ENCODE peak calls at places on chromosomes 7 and 10, in five cellular contexts. One of them, this sample, is unnamed.

GRCh38 chr10:84820121-84820520 is 491.7 kb downstream of the CCSER2 start:
- DNase-seq in PC-3: peak
- DNase-seq in effector memory CD4-positive, alpha-beta T cell: no peak
- DNase-seq in aorta: no peak
- DNase-seq in psoas muscle: no peak
- DNase-seq in this sample: no peak

GRCh38 chr10:127155221-127155620 is 41.2 kb downstream of the INSYN2A start:
- DNase-seq in PC-3: no peak
- DNase-seq in effector memory CD4-positive, alpha-beta T cell: no peak
- DNase-seq in aorta: no peak
- DNase-seq in psoas muscle: no peak
- DNase-seq in this sample: no peak

GRCh38 chr10:58300676-58301075 is 31.7 kb downstream of the CISD1 start:
- DNase-seq in PC-3: no peak
- DNase-seq in effector memory CD4-positive, alpha-beta T cell: no peak
- DNase-seq in aorta: no peak
- DNase-seq in psoas muscle: no peak
- DNase-seq in this sample: no peak

GRCh38 chr7:28037220-28038010 is 143.2 kb downstream of the JAZF1 start:
- DNase-seq in PC-3: peak
- DNase-seq in effector memory CD4-positive, alpha-beta T cell: no peak
- DNase-seq in aorta: no peak
- DNase-seq in psoas muscle: no peak
- DNase-seq in this sample: no peak

GRCh38 chr7:7265057-7265456 is 82.7 kb downstream of the C1GALT1 start:
- DNase-seq in PC-3: no peak
- DNase-seq in effector memory CD4-positive, alpha-beta T cell: no peak
- DNase-seq in aorta: no peak
- DNase-seq in psoas muscle: no peak
- DNase-seq in this sample: no peak

GRCh38 chr10:87092356-87092860 is 2.2 kb downstream of the GLUD1 start:
- DNase-seq in PC-3: peak
- DNase-seq in effector memory CD4-positive, alpha-beta T cell: no peak
- DNase-seq in aorta: no peak
- DNase-seq in psoas muscle: no peak
- DNase-seq in this sample: no peak

GRCh38 chr10:124656113-124656490 is 88.1 kb downstream of the FAM53B start:
- DNase-seq in PC-3: no peak
- DNase-seq in effector memory CD4-positive, alpha-beta T cell: no peak
- DNase-seq in aorta: no peak
- DNase-seq in psoas muscle: no peak
- DNase-seq in this sample: peak

GRCh38 chr7:116271980-116272886 is 61.9 kb downstream of the TES start:
- DNase-seq in PC-3: peak
- DNase-seq in effector memory CD4-positive, alpha-beta T cell: no peak
- DNase-seq in aorta: no peak
- DNase-seq in psoas muscle: peak
- DNase-seq in this sample: no peak

GRCh38 chr7:68865351-68865885 is 732.9 kb upstream of the AUTS2 start:
- DNase-seq in PC-3: no peak
- DNase-seq in effector memory CD4-positive, alpha-beta T cell: no peak
- DNase-seq in aorta: no peak
- DNase-seq in psoas muscle: no peak
- DNase-seq in this sample: no peak

GRCh38 chr7:97798036-97799019 is 66.4 kb downstream of the TAC1 start:
- DNase-seq in PC-3: no peak
- DNase-seq in effector memory CD4-positive, alpha-beta T cell: no peak
- DNase-seq in aorta: no peak
- DNase-seq in psoas muscle: no peak
- DNase-seq in this sample: no peak

GRCh38 chr10:111481271-111482073 is 404.6 kb downstream of the ADRA2A start:
- DNase-seq in PC-3: no peak
- DNase-seq in effector memory CD4-positive, alpha-beta T cell: no peak
- DNase-seq in aorta: no peak
- DNase-seq in psoas muscle: no peak
- DNase-seq in this sample: no peak

GRCh38 chr7:5514440-5515035 is 90.9 kb upstream of the TNRC18 start:
- DNase-seq in PC-3: peak
- DNase-seq in effector memory CD4-positive, alpha-beta T cell: no peak
- DNase-seq in aorta: no peak
- DNase-seq in psoas muscle: no peak
- DNase-seq in this sample: peak

GRCh38 chr7:108132551-108133265 is 2.5 kb upstream of the LAMB4 start:
- DNase-seq in PC-3: no peak
- DNase-seq in effector memory CD4-positive, alpha-beta T cell: no peak
- DNase-seq in aorta: no peak
- DNase-seq in psoas muscle: no peak
- DNase-seq in this sample: no peak

GRCh38 chr7:13036256-13036765 is 348.9 kb downstream of the ARL4A start:
- DNase-seq in PC-3: peak
- DNase-seq in effector memory CD4-positive, alpha-beta T cell: no peak
- DNase-seq in aorta: no peak
- DNase-seq in psoas muscle: no peak
- DNase-seq in this sample: no peak

GRCh38 chr7:94510582-94511456 is 1.2 kb downstream of the CASD1 start:
- DNase-seq in PC-3: peak
- DNase-seq in effector memory CD4-positive, alpha-beta T cell: no peak
- DNase-seq in aorta: peak
- DNase-seq in psoas muscle: peak
- DNase-seq in this sample: peak

GRCh38 chr10:44650576-44651394 is 260.4 kb upstream of the TMEM72 start:
- DNase-seq in PC-3: no peak
- DNase-seq in effector memory CD4-positive, alpha-beta T cell: no peak
- DNase-seq in aorta: no peak
- DNase-seq in psoas muscle: no peak
- DNase-seq in this sample: no peak